ENCODE peak calls at places on chromosome 1, in four cellular contexts. P is H7, R is cardiac fibroblast, Q is HFF-Myc. O is an unnamed sample.

GRCh38 chr1:7313081-7313546 is 458.0 kb upstream of the VAMP3 start:
- DNase-seq in Q (no peak), R (no peak), P (no peak), O (peak)

GRCh38 chr1:113871597-113872113 is at the start of gene PTPN22:
- DNase-seq in R (peak), P (no peak), Q (peak), O (no peak)

GRCh38 chr1:185520188-185520935 is 203.3 kb upstream of the IVNS1ABP start:
- DNase-seq in Q (no peak), P (no peak), R (peak), O (no peak)

GRCh38 chr1:15966081-15966955 is 9.6 kb downstream of the ZBTB17 start:
- DNase-seq in P (no peak), Q (no peak), R (peak), O (no peak)

GRCh38 chr1:44227211-44227610 is 13.9 kb downstream of the DMAP1 start:
- DNase-seq in P (peak), Q (no peak), R (peak), O (no peak)

GRCh38 chr1:6445062-6445763 is 20.6 kb downstream of the ESPN start:
- DNase-seq in P (peak), R (peak), Q (no peak), O (peak)

GRCh38 chr1:27672750-27673112 is 739 bp upstream of the IFI6 start:
- DNase-seq in Q (no peak), R (peak), P (no peak), O (no peak)

GRCh38 chr1:43990271-43991199 is 864 bp upstream of the CCDC24 start:
- DNase-seq in Q (no peak), P (peak), R (no peak), O (no peak)

GRCh38 chr1:38274974-38275373 is 228.4 kb upstream of the POU3F1 start:
- DNase-seq in P (no peak), Q (no peak), R (no peak), O (peak)

GRCh38 chr1:205811660-205812059 is 1.3 kb downstream of the SLC41A1 start:
- DNase-seq in Q (no peak), P (no peak), R (no peak), O (peak)

O was measured in islet precursor cell.